ENCODE peak calls at places on chromosomes 12 and 14, in four cellular contexts. One of them, this sample, is unnamed.

GRCh38 chr12:125284945-125285344 is 219.7 kb downstream of the AACS start:
- DNase-seq in T follicular helper cell: no peak
- DNase-seq in CD4-positive, alpha-beta T cell: no peak
- DNase-seq in frontal cortex: no peak
- DNase-seq in this sample: no peak

GRCh38 chr12:99029502-99030271 is 384.6 kb downstream of the APAF1 start:
- DNase-seq in T follicular helper cell: no peak
- DNase-seq in frontal cortex: no peak
- DNase-seq in CD4-positive, alpha-beta T cell: no peak
- DNase-seq in this sample: no peak

GRCh38 chr14:33480589-33481184 is 470.2 kb downstream of the EGLN3 start:
- DNase-seq in T follicular helper cell: no peak
- DNase-seq in CD4-positive, alpha-beta T cell: no peak
- DNase-seq in frontal cortex: no peak
- DNase-seq in this sample: no peak

GRCh38 chr14:36300337-36300736 is 20.1 kb downstream of the MBIP start:
- DNase-seq in CD4-positive, alpha-beta T cell: no peak
- DNase-seq in T follicular helper cell: no peak
- DNase-seq in frontal cortex: no peak
- DNase-seq in this sample: no peak

GRCh38 chr14:73240816-73241480 is 3.6 kb downstream of the PAPLN start:
- DNase-seq in frontal cortex: peak; percentile 36
- DNase-seq in T follicular helper cell: no peak
- DNase-seq in CD4-positive, alpha-beta T cell: no peak
- DNase-seq in this sample: no peak

GRCh38 chr12:11753151-11753501 is 103.7 kb downstream of the ETV6 start:
- DNase-seq in T follicular helper cell: no peak
- DNase-seq in CD4-positive, alpha-beta T cell: no peak
- DNase-seq in frontal cortex: no peak
- DNase-seq in this sample: no peak

GRCh38 chr14:75322746-75323145 is 44.1 kb downstream of the FOS start:
- DNase-seq in T follicular helper cell: no peak
- DNase-seq in CD4-positive, alpha-beta T cell: no peak
- DNase-seq in frontal cortex: no peak
- DNase-seq in this sample: no peak

GRCh38 chr12:34204830-34205285 is 182.6 kb downstream of the ALG10 start:
- DNase-seq in CD4-positive, alpha-beta T cell: no peak
- DNase-seq in frontal cortex: no peak
- DNase-seq in T follicular helper cell: no peak
- DNase-seq in this sample: no peak

GRCh38 chr14:100140452-100141132 is 18.9 kb downstream of the DEGS2 start:
- DNase-seq in CD4-positive, alpha-beta T cell: no peak
- DNase-seq in T follicular helper cell: no peak
- DNase-seq in frontal cortex: no peak
- DNase-seq in this sample: no peak

GRCh38 chr12:6182279-6182898 is 17.8 kb upstream of the CD9 start:
- DNase-seq in CD4-positive, alpha-beta T cell: no peak
- DNase-seq in frontal cortex: no peak
- DNase-seq in T follicular helper cell: no peak
- DNase-seq in this sample: peak; percentile 75

GRCh38 chr14:37122288-37122687 is 50.1 kb downstream of the SLC25A21 start:
- DNase-seq in frontal cortex: no peak
- DNase-seq in T follicular helper cell: no peak
- DNase-seq in CD4-positive, alpha-beta T cell: no peak
- DNase-seq in this sample: no peak

GRCh38 chr12:11885261-11886038 is 185.3 kb upstream of the BCL2L14 start:
- DNase-seq in CD4-positive, alpha-beta T cell: no peak
- DNase-seq in frontal cortex: no peak
- DNase-seq in T follicular helper cell: no peak
- DNase-seq in this sample: no peak

GRCh38 chr14:49966304-49966809 is 73.5 kb downstream of the ARF6 start:
- DNase-seq in CD4-positive, alpha-beta T cell: no peak
- DNase-seq in T follicular helper cell: no peak
- DNase-seq in frontal cortex: no peak
- DNase-seq in this sample: no peak

GRCh38 chr12:115335594-115335993 is 651.6 kb upstream of the TBX3 start:
- DNase-seq in frontal cortex: no peak
- DNase-seq in T follicular helper cell: no peak
- DNase-seq in CD4-positive, alpha-beta T cell: no peak
- DNase-seq in this sample: no peak

GRCh38 chr12:42588981-42589464 is 523 bp downstream of the PRICKLE1 start:
- DNase-seq in CD4-positive, alpha-beta T cell: no peak
- DNase-seq in frontal cortex: peak; percentile 18
- DNase-seq in T follicular helper cell: no peak
- DNase-seq in this sample: peak; percentile 69

GRCh38 chr12:108875682-108876361 is 4.1 kb upstream of the DAO start:
- DNase-seq in CD4-positive, alpha-beta T cell: no peak
- DNase-seq in frontal cortex: no peak
- DNase-seq in T follicular helper cell: no peak
- DNase-seq in this sample: no peak

GRCh38 chr14:99316281-99317163 is 44.5 kb upstream of the BCL11B start:
- DNase-seq in frontal cortex: no peak
- DNase-seq in T follicular helper cell: no peak
- DNase-seq in CD4-positive, alpha-beta T cell: no peak
- DNase-seq in this sample: no peak

GRCh38 chr12:129064201-129064881 is 211.1 kb downstream of the GLT1D1 start:
- DNase-seq in CD4-positive, alpha-beta T cell: no peak
- DNase-seq in frontal cortex: no peak
- DNase-seq in T follicular helper cell: no peak
- DNase-seq in this sample: no peak

GRCh38 chr14:23142826-23143225 is 23.8 kb upstream of the CEBPE start:
- DNase-seq in CD4-positive, alpha-beta T cell: no peak
- DNase-seq in T follicular helper cell: no peak
- DNase-seq in frontal cortex: no peak
- DNase-seq in this sample: no peak

GRCh38 chr12:25416516-25416915 is 136.6 kb downstream of the LMNTD1 start:
- DNase-seq in T follicular helper cell: no peak
- DNase-seq in frontal cortex: no peak
- DNase-seq in CD4-positive, alpha-beta T cell: no peak
- DNase-seq in this sample: no peak

GRCh38 chr12:8036366-8036765 is 3.9 kb downstream of the FOXJ2 start:
- DNase-seq in T follicular helper cell: no peak
- DNase-seq in frontal cortex: no peak
- DNase-seq in CD4-positive, alpha-beta T cell: no peak
- DNase-seq in this sample: no peak

GRCh38 chr12:93616584-93617101 is 44.2 kb downstream of the SOCS2 start:
- DNase-seq in frontal cortex: no peak
- DNase-seq in T follicular helper cell: no peak
- DNase-seq in CD4-positive, alpha-beta T cell: no peak
- DNase-seq in this sample: no peak

GRCh38 chr14:29755311-29756052 is 172.2 kb downstream of the PRKD1 start:
- DNase-seq in T follicular helper cell: no peak
- DNase-seq in frontal cortex: no peak
- DNase-seq in CD4-positive, alpha-beta T cell: no peak
- DNase-seq in this sample: no peak